ENCODE peak calls at places on chromosome 16, in seven cellular contexts. N, S, M, G, R, H and I are unnamed samples.

GRCh38 chr16:10356870-10357842 is 28.7 kb upstream of the ATF7IP2 start:
- DNase-seq in N (no peak), S (no peak), M (no peak), G (no peak), R (no peak), H (no peak), I (no peak)

GRCh38 chr16:69371564-69371963 is 14.2 kb downstream of the TERF2 start:
- DNase-seq in N (no peak), S (no peak), M (no peak), G (no peak), R (no peak), H (no peak), I (no peak)

GRCh38 chr16:80477838-80478237 is 63.0 kb upstream of the DYNLRB2 start:
- DNase-seq in N (no peak), S (no peak), M (no peak), G (no peak), R (no peak), H (no peak), I (no peak)

GRCh38 chr16:10835281-10835931 is 16.8 kb upstream of the TVP23A start:
- DNase-seq in N (no peak), S (no peak), M (no peak), G (no peak), R (no peak), H (no peak), I (no peak)

GRCh38 chr16:4610011-4611005 is 4.4 kb downstream of the UBALD1 start:
- DNase-seq in N (no peak), S (no peak), M (no peak), G (no peak), R (no peak), H (no peak), I (no peak)

GRCh38 chr16:86775401-86775985 is 197.1 kb downstream of the FOXL1 start:
- DNase-seq in N (no peak), S (no peak), M (no peak), G (no peak), R (peak), H (no peak), I (no peak)

GRCh38 chr16:3032624-3033023 is 4.1 kb downstream of the BICDL2 start:
- DNase-seq in N (no peak), S (no peak), M (no peak), G (no peak), R (no peak), H (no peak), I (no peak)

GRCh38 chr16:86991679-86992078 is 325.5 kb downstream of the C16orf95 start:
- DNase-seq in N (peak), S (no peak), M (no peak), G (no peak), R (peak), H (peak), I (no peak)

GRCh38 chr16:77890075-77890474 is 101.7 kb downstream of the VAT1L start:
- DNase-seq in N (no peak), S (no peak), M (no peak), G (no peak), R (no peak), H (no peak), I (no peak)

GRCh38 chr16:16974192-16974591 is 496.6 kb downstream of the XYLT1 start:
- DNase-seq in N (no peak), S (no peak), M (no peak), G (no peak), R (no peak), H (no peak), I (no peak)

GRCh38 chr16:86676216-86676800 is 98.0 kb downstream of the FOXL1 start:
- DNase-seq in N (peak), S (no peak), M (no peak), G (no peak), R (peak), H (peak), I (no peak)

GRCh38 chr16:75801307-75801706 is 75.0 kb upstream of the CPHXL start:
- DNase-seq in N (peak), S (no peak), M (no peak), G (no peak), R (peak), H (no peak), I (no peak)

GRCh38 chr16:70634861-70635260 is 11.5 kb upstream of the IL34 start:
- DNase-seq in N (peak), S (no peak), M (no peak), G (no peak), R (peak), H (peak), I (no peak)

GRCh38 chr16:14455577-14455976 is 174.5 kb downstream of the PARN start:
- DNase-seq in N (no peak), S (no peak), M (no peak), G (no peak), R (peak), H (peak), I (peak)

GRCh38 chr16:11583889-11584565 is 2.7 kb downstream of the LITAF start:
- DNase-seq in N (no peak), S (no peak), M (no peak), G (no peak), R (no peak), H (no peak), I (no peak)

GRCh38 chr16:11099672-11100195 is 155.4 kb downstream of the CLEC16A start:
- DNase-seq in N (no peak), S (no peak), M (no peak), G (no peak), R (no peak), H (no peak), I (no peak)

GRCh38 chr16:12944300-12944699 is 42.9 kb downstream of the SHISA9 start:
- DNase-seq in N (no peak), S (no peak), M (no peak), G (no peak), R (no peak), H (no peak), I (no peak)

GRCh38 chr16:12646490-12647274 is 157.0 kb downstream of the CPPED1 start:
- DNase-seq in N (no peak), S (no peak), M (no peak), G (peak), R (peak), H (peak), I (peak)

GRCh38 chr16:2146739-2147138 is 1.7 kb upstream of the RAB26 start:
- DNase-seq in N (no peak), S (no peak), M (no peak), G (no peak), R (no peak), H (no peak), I (no peak)

GRCh38 chr16:71883193-71883848 is 661 bp downstream of the ZNF821 start:
- DNase-seq in N (peak), S (no peak), M (no peak), G (peak), R (no peak), H (no peak), I (no peak)

GRCh38 chr16:17543073-17543472 is 72.3 kb upstream of the XYLT1 start:
- DNase-seq in N (no peak), S (no peak), M (no peak), G (no peak), R (no peak), H (no peak), I (no peak)

GRCh38 chr16:55469821-55470532 is 9.0 kb upstream of the MMP2 start:
- DNase-seq in N (no peak), S (no peak), M (no peak), G (no peak), R (no peak), H (no peak), I (no peak)

GRCh38 chr16:69579783-69580182 is 14.0 kb downstream of the NFAT5 start:
- DNase-seq in N (no peak), S (no peak), M (no peak), G (no peak), R (no peak), H (no peak), I (no peak)

GRCh38 chr16:440627-441026 is 15.2 kb downstream of the RAB11FIP3 start:
- DNase-seq in N (no peak), S (no peak), M (no peak), G (no peak), R (no peak), H (no peak), I (no peak)

GRCh38 chr16:13621639-13622038 is 298.3 kb upstream of the ERCC4 start:
- DNase-seq in N (no peak), S (no peak), M (no peak), G (no peak), R (no peak), H (no peak), I (no peak)

DNA sequence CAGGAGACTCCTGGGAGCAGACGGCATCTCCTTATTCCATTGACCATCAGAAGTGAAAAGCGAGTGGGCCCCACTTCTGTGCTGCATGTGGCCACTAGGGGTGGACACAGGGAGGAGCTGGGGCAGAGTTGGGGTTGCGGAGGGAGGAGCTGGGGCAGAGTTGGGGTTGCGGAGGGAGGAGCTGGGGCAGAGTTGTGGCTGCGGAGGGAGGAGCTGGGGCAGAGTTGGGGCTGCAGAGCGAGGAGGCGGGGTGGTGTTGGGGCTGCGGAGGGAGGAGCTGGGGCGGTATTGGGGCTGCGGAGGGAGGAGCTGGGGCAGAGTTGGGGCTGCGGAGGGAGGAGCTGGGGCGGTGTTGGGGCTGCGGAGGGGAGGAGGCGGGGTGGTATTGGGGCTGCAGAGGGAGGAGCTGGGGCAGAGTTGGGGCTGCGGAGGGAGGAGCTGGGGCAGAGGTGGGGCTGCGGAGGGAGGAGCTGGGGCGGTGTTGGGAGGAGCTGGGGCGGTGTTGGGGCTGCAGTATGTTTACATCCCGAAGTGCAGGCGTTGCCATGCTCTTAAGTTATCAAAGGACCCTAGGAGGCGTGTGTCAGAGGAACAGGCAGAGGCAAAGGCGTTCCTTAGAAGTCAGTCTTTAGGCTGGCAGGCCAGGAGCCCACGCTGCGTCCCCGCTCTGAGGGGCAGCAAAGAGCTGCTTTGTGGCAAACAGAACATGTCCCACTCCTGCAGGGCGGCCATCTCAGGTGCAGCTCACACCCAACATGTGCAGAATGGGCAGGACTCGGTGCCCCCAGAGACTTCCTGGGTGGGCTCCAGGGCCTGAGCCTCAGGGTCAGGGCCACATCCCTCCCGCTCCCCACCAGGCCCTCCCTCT is 76.0 kb downstream of the ZNF778 start:
- DNase-seq in N (no peak), S (no peak), M (no peak), G (no peak), R (no peak), H (no peak), I (no peak)
- TF ChIP-seq CTCF in N (no peak), S (no peak), M (no peak), G (no peak), R (peak), H (peak), I (no peak)

GRCh38 chr16:81799138-81799504 is 20.0 kb downstream of the PLCG2 start:
- DNase-seq in N (no peak), S (no peak), M (no peak), G (no peak), R (no peak), H (no peak), I (no peak)

GRCh38 chr16:81796585-81797346 is 17.7 kb downstream of the PLCG2 start:
- DNase-seq in N (peak), S (no peak), M (no peak), G (no peak), R (no peak), H (no peak), I (no peak)

GRCh38 chr16:81797443-81797842 is 18.4 kb downstream of the PLCG2 start:
- DNase-seq in N (no peak), S (no peak), M (no peak), G (no peak), R (no peak), H (no peak), I (no peak)

GRCh38 chr16:81796035-81796434 is 16.9 kb downstream of the PLCG2 start:
- DNase-seq in N (no peak), S (no peak), M (no peak), G (no peak), R (no peak), H (no peak), I (no peak)

GRCh38 chr16:81798311-81799137 is 19.4 kb downstream of the PLCG2 start:
- DNase-seq in N (no peak), S (no peak), M (no peak), G (no peak), R (no peak), H (no peak), I (no peak)
- H3K4me3 ChIP-seq in N (no peak), S (no peak), M (no peak), G (no peak), R (no peak), H (no peak), I (no peak)

GRCh38 chr16:30894540-30895368 is 877 bp upstream of the BCL7C start:
- DNase-seq in N (peak), S (no peak), M (no peak), G (no peak), R (no peak), H (no peak), I (no peak)

GRCh38 chr16:30892670-30893069 is 1.2 kb downstream of the BCL7C start:
- DNase-seq in N (no peak), S (no peak), M (no peak), G (no peak), R (no peak), H (no peak), I (no peak)

GRCh38 chr16:30893082-30893743 is 664 bp downstream of the BCL7C start:
- DNase-seq in N (no peak), S (no peak), M (peak), G (no peak), R (no peak), H (no peak), I (no peak)

GRCh38 chr16:30895592-30896202 is 717 bp upstream of the CTF1 start:
- DNase-seq in N (no peak), S (no peak), M (no peak), G (no peak), R (no peak), H (peak), I (peak)

DNA sequence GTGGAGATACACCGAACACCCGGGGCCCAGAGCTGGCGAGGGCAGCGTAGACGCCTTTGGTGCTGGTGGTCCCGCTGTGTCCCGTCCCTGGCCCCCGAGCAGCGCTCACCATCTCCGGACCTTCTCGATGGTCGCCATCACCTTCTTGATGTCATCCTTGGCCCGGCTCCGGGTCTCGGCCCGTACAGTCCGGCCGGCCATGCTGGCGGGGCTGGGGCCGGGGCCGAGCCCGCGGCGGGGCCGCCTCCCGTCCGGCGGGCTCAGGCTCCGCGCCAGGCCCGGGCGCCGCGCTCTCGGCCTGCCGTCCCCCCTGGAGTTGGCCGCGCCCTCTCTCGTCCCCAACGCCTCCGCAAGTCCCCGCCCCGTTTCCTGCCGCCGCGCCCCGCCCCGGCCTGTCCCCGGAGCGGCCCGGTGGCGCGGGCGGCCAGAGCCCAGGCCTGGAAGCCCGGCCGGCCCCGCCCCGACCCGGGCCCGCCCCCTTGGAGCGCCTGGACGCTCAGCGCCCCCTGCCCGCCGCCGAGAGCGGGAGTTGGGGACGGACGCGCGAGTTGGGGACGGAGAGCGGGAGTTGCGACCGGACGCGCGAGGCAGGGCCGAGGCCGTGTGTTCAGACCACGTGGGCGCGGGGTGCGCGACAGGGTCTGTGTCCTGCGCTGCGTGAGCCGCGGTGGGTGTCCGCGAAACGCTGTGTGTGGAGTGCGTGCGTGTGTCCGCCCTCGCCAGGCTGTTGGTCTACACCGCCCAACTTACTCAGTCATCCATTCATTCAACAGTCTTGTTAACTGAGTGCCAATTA is at the start of gene BCL7C:
- DNase-seq in N (peak), S (no peak), M (peak), G (peak), R (peak), H (peak), I (no peak)
- TF ChIP-seq CTCF in N (peak), S (peak), M (peak), G (peak), R (no peak), H (peak), I (peak)

GRCh38 chr16:88974641-88975215 is 2.3 kb downstream of the CBFA2T3 start:
- DNase-seq in N (no peak), S (no peak), M (no peak), G (no peak), R (no peak), H (no peak), I (no peak)
- H3K4me3 ChIP-seq in N (no peak), S (no peak), M (no peak), G (no peak), R (no peak), H (no peak), I (no peak)

GRCh38 chr16:67429053-67429798 is 1.7 kb upstream of the HSD11B2 start:
- DNase-seq in N (no peak), S (no peak), M (no peak), G (no peak), R (no peak), H (no peak), I (no peak)
- TF ChIP-seq CTCF in N (no peak), S (no peak), M (no peak), G (no peak), R (no peak), H (no peak), I (no peak)

DNA sequence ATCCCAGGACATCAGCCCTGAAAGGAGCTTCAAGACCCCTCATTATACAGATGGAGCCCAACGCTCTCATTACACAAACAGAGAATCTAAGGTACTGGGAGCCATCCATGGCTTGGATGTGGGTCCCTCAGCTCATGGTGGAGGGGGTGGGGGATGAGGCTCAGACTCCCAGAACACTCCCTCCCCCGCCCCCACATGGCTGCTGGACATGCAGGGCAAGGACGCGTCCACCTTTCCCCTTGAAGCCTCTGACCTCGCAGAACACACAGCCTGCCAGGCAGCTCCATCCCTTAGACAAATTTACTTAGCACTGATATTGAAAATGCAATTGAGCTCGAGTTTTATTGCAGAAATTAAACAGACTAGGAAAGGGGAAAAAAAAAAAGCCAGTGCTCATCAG is 203.9 kb downstream of the ZNF423 start:
- DNase-seq in N (no peak), S (no peak), M (no peak), G (no peak), R (no peak), H (no peak), I (no peak)
- H3K4me3 ChIP-seq in N (no peak), S (no peak), M (no peak), G (no peak), R (no peak), H (peak), I (no peak)

GRCh38 chr16:29818082-29818481 is 2.1 kb downstream of the PAGR1 start:
- DNase-seq in N (no peak), S (no peak), M (no peak), G (no peak), R (no peak), H (no peak), I (no peak)

GRCh38 chr16:29820730-29821662 is 734 bp downstream of the MVP start:
- DNase-seq in N (peak), S (no peak), M (no peak), G (no peak), R (no peak), H (no peak), I (no peak)

GRCh38 chr16:29820271-29820701 is at the start of gene MVP:
- DNase-seq in N (peak), S (no peak), M (peak), G (peak), R (peak), H (peak), I (no peak)

GRCh38 chr16:29821663-29822115 is 1.4 kb downstream of the MVP start:
- DNase-seq in N (peak), S (no peak), M (no peak), G (no peak), R (peak), H (peak), I (no peak)

DNA sequence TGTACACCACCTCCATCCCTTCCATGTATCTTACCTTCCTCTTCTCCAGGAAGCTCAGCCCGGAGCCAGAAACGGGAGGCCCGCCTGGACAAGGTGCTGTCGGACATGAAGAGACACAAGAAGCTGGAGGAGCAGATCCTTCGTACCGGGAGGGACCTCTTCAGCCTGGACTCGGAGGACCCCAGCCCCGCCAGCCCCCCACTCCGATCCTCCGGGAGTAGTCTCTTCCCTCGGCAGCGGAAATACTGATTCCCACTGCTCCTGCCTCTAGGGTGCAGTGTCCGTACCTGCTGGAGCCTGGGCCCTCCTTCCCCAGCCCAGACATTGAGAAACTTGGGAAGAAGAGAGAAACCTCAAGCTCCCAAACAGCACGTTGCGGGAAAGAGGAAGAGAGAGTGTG is 756 bp upstream of the MVP start:
- DNase-seq in N (no peak), S (no peak), M (no peak), G (no peak), R (no peak), H (no peak), I (no peak)
- TF ChIP-seq CTCF in N (peak), S (no peak), M (no peak), G (no peak), R (peak), H (no peak), I (peak)